ENCODE peak calls at places on chromosomes 12 and 14, in five cellular contexts. L is HCT116, Y is lung, F is A673, O is BE2C. B is an unnamed sample. For H3K36me3, the result is how much of the 10 kb centered on the place peaks cover.

GRCh38 chr12:119230804-119231203 is 52.1 kb downstream of the HSPB8 start:
- DNase-seq in L (no peak), F (no peak), Y (no peak), O (no peak), B (no peak)

GRCh38 chr12:91178139-91178561 is 4.5 kb downstream of the DCN start:
- DNase-seq in L (no peak), O (no peak), F (peak), Y (no peak), B (peak)

GRCh38 chr12:69443916-69444315 is 26.3 kb upstream of the FRS2 start:
- DNase-seq in O (no peak), L (no peak), Y (no peak), F (no peak), B (no peak)

GRCh38 chr12:42180990-42181611 is 36.4 kb upstream of the GXYLT1 start:
- DNase-seq in F (peak), O (no peak), L (no peak), Y (no peak), B (no peak)

GRCh38 chr12:4246116-4246515 is 27.4 kb upstream of the CCND2 start:
- DNase-seq in L (no peak), Y (no peak), O (no peak), F (no peak), B (no peak)

GRCh38 chr12:75783093-75783877 is 248.3 kb downstream of the PHLDA1 start:
- DNase-seq in Y (no peak), L (no peak), O (no peak), F (no peak), B (no peak)

GRCh38 chr12:75587340-75588106 is 76.1 kb upstream of the KRR1 start:
- DNase-seq in F (no peak), O (no peak), Y (no peak), L (no peak), B (no peak)

GRCh38 chr12:40727774-40728483 is 35.7 kb downstream of the CNTN1 start:
- DNase-seq in L (no peak), Y (no peak), O (peak), F (no peak), B (no peak)

GRCh38 chr14:87067597-87067996 is 925.4 kb downstream of the GALC start:
- DNase-seq in F (no peak), Y (no peak), L (no peak), O (no peak), B (no peak)

GRCh38 chr14:96105089-96105920 is 66.1 kb downstream of the C14orf132 start:
- DNase-seq in Y (no peak), O (no peak), F (no peak), L (no peak), B (no peak)

GRCh38 chr12:104933778-104934177 is 24.3 kb downstream of the SLC41A2 start:
- DNase-seq in O (no peak), Y (no peak), L (no peak), F (no peak), B (no peak)

GRCh38 chr12:111091036-111091435 is 170.7 kb upstream of the MYL2 start:
- DNase-seq in L (no peak), F (no peak), O (no peak), Y (no peak), B (no peak)

GRCh38 chr12:123065666-123066457 is 85.0 kb downstream of the PITPNM2 start:
- DNase-seq in O (no peak), F (no peak), Y (no peak), L (no peak), B (no peak)

GRCh38 chr12:107079172-107080011 is 14.0 kb downstream of the CRY1 start:
- DNase-seq in Y (no peak), O (no peak), F (peak), L (no peak), B (no peak)

GRCh38 chr14:54446201-54446693 is 5.1 kb upstream of the CNIH1 start:
- DNase-seq in L (no peak), F (no peak), Y (no peak), O (peak), B (no peak)

GRCh38 chr14:31932675-31933074 is 144.4 kb upstream of the ARHGAP5 start:
- DNase-seq in L (no peak), Y (no peak), O (no peak), F (no peak), B (peak)

GRCh38 chr14:31933716-31934115 is 143.4 kb upstream of the ARHGAP5 start:
- DNase-seq in F (peak), O (no peak), L (no peak), Y (no peak), B (no peak)

GRCh38 chr14:31936100-31936499 is 141.0 kb upstream of the ARHGAP5 start:
- DNase-seq in F (no peak), O (no peak), Y (no peak), L (no peak), B (no peak)

GRCh38 chr14:31935406-31935805 is 141.7 kb upstream of the ARHGAP5 start:
- DNase-seq in Y (no peak), F (peak), O (no peak), L (no peak), B (no peak)

GRCh38 chr14:31934767-31935266 is 142.3 kb upstream of the ARHGAP5 start:
- DNase-seq in F (peak), L (peak), Y (no peak), O (peak), B (peak)
- TF ChIP-seq CTCF in F (peak), L (peak), Y (no peak), O (peak), B (peak)

DNA sequence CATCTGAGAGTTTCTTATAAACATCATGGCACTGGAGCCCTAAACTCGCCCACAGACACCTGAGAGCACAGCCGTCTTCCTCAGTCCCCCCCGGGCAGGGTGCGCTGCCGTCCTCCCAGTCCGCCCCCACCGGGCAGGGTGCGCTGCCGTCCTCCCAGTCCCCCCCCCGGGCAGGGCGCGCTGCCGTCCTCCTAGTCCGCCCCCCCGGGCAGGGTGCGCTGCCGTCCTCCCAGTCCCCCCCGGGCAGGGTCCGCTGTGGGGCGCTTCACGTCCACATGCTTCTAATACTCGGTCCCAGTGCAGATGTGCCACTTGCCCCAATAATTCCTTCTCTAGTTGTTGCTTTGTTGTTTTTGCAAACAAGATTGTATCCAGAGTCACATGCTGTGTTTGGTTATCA is 6.9 kb upstream of the ADSS1 start:
- DNase-seq in O (no peak), Y (no peak), L (no peak), F (no peak), B (no peak)
- H3K36me3 ChIP-seq in O (under half), Y (half or more), L (under half), F (under half), B (under half)

DNA sequence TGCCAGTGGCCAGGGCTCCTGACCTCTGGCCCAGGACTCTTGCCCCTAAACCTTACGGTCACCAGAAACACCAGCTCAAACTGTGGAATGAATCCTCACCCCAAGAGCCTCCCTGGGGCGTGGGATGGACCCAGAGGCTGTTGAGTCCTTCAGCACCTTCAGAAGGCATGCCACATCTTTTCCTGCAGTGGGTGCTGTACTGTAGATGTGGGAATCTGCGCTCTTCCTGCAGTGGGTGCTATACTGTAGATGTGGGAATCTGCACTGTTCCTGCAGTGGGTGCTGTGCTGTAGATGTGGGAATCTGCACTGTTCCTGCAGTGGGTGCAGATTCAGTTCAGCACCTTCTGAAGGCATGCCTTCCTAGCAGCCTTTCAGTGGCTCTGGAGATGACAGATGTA is 1.2 kb downstream of the KRT82 start:
- DNase-seq in Y (no peak), L (no peak), O (no peak), F (no peak), B (no peak)
- TF ChIP-seq CTCF in Y (no peak), L (peak), O (no peak), F (peak), B (no peak)

GRCh38 chr14:74890262-74890661 is 8.5 kb downstream of the DLST start:
- DNase-seq in O (no peak), F (no peak), L (no peak), Y (no peak), B (no peak)
- H3K36me3 ChIP-seq in O (half or more), F (half or more), L (half or more), Y (under half), B (half or more)

GRCh38 chr14:71208702-71209357 is 301.6 kb downstream of the PCNX1 start:
- DNase-seq in Y (no peak), L (no peak), F (no peak), O (no peak), B (no peak)
- TF ChIP-seq CTCF in Y (no peak), L (no peak), F (peak), O (peak), B (peak)